ENCODE peak calls at places on chromosomes 4 and X, in nine cellular contexts. H is ACHN; R is cardiac muscle cell; Q is D341Med; M is HT1080; T is mucosa of descending colon; V is stimulated activated CD8-positive, alpha-beta memory T cell treated with anti-CD3 and anti-CD28 coated beads, Interleukin-2, amount 100 ng/mL, for 48 hours; J is substantia nigra; S is MCF 10A. A is an unnamed sample.

GRCh38 chr4:182297659-182298058 is 54.5 kb downstream of the TENM3 start:
- DNase-seq in R (peak), Q (no peak), M (peak), S (peak), H (peak), J (no peak), V (no peak), T (no peak), A (no peak)

GRCh38 chr4:147955827-147956565 is 224.1 kb downstream of the ARHGAP10 start:
- DNase-seq in H (no peak), S (no peak), V (no peak), R (no peak), M (no peak), T (no peak), Q (no peak), J (no peak), A (no peak)

GRCh38 chr4:76208005-76208765 is 5.4 kb downstream of the SCARB2 start:
- DNase-seq in H (no peak), J (peak), T (peak), V (no peak), R (peak), M (peak), S (peak), Q (no peak), A (peak)

GRCh38 chr4:20359692-20360091 is 108.0 kb downstream of the SLIT2 start:
- DNase-seq in V (no peak), R (no peak), H (no peak), J (no peak), M (peak), Q (no peak), T (no peak), S (no peak), A (peak)

GRCh38 chr4:36243355-36244256 is 708 bp downstream of the ARAP2 start:
- DNase-seq in T (peak), S (peak), J (peak), R (peak), Q (no peak), M (peak), V (peak), H (peak), A (no peak)

GRCh38 chr4:2416564-2417195 is 1.8 kb downstream of the ZFYVE28 start:
- DNase-seq in J (no peak), Q (no peak), M (no peak), V (no peak), S (no peak), H (no peak), T (peak), R (no peak), A (no peak)

GRCh38 chrX:44431206-44431605 is 87.7 kb upstream of the EFHC2 start:
- DNase-seq in V (no peak), J (no peak), H (peak), Q (no peak), T (no peak), M (peak), S (peak), R (peak), A (peak)

GRCh38 chrX:150575415-150575814 is 7.0 kb downstream of the MTM1 start:
- DNase-seq in H (no peak), J (no peak), T (no peak), V (peak), S (peak), M (peak), Q (no peak), R (peak), A (peak)

GRCh38 chr4:19293080-19293479 is 958.6 kb upstream of the SLIT2 start:
- DNase-seq in M (no peak), R (no peak), H (no peak), V (no peak), Q (no peak), S (no peak), T (no peak), J (no peak), A (no peak)

GRCh38 chrX:3052864-3053263 is 11.6 kb downstream of the ARSF start:
- DNase-seq in M (no peak), S (no peak), R (no peak), T (no peak), H (no peak), Q (no peak), J (peak), V (no peak), A (no peak)

GRCh38 chrX:724256-724655 is 93.7 kb downstream of the SHOX start:
- DNase-seq in R (peak), V (no peak), J (no peak), Q (no peak), T (no peak), M (no peak), H (no peak), S (no peak), A (no peak)

GRCh38 chr4:169079942-169080827 is 70.1 kb upstream of the CBR4 start:
- DNase-seq in J (no peak), R (peak), T (no peak), S (peak), H (peak), Q (no peak), M (peak), V (peak), A (peak)

GRCh38 chr4:188660796-188661195 is 521.6 kb downstream of the TRIML1 start:
- DNase-seq in T (no peak), Q (no peak), R (no peak), M (no peak), S (no peak), H (no peak), V (no peak), J (peak), A (no peak)

GRCh38 chr4:93407493-93408275 is 420.9 kb upstream of the ATOH1 start:
- DNase-seq in S (no peak), M (no peak), R (no peak), T (no peak), J (no peak), H (no peak), Q (no peak), V (no peak), A (no peak)

GRCh38 chr4:19514276-19515070 is 737.2 kb upstream of the SLIT2 start:
- DNase-seq in H (no peak), J (no peak), V (no peak), M (no peak), S (no peak), T (no peak), R (peak), Q (no peak), A (no peak)

GRCh38 chr4:87489678-87490077 is 39.5 kb downstream of the SPARCL1 start:
- DNase-seq in J (no peak), T (no peak), Q (no peak), V (no peak), S (no peak), R (peak), M (no peak), H (no peak), A (no peak)

GRCh38 chr4:109172301-109172700 is 130.2 kb downstream of the COL25A1 start:
- DNase-seq in Q (no peak), T (no peak), V (no peak), M (no peak), J (no peak), R (no peak), S (no peak), H (no peak), A (no peak)

GRCh38 chrX:120125444-120125843 is 9.7 kb upstream of the RHOXF1 start:
- DNase-seq in M (no peak), H (no peak), Q (no peak), T (no peak), R (peak), S (no peak), V (no peak), J (no peak), A (no peak)

GRCh38 chrX:34631826-34632225 is 25.3 kb downstream of the TMEM47 start:
- DNase-seq in H (no peak), M (no peak), S (no peak), Q (no peak), T (no peak), R (peak), V (no peak), J (no peak), A (no peak)

GRCh38 chr4:148443550-148444295 is 1.5 kb upstream of the NR3C2 start:
- DNase-seq in V (peak), M (no peak), S (no peak), R (no peak), T (peak), H (no peak), Q (peak), J (no peak), A (no peak)

GRCh38 chr4:159077702-159078495 is 25.0 kb upstream of the RAPGEF2 start:
- DNase-seq in M (no peak), J (no peak), Q (no peak), H (no peak), V (no peak), R (peak), T (no peak), S (peak), A (peak)

GRCh38 chrX:30995060-30995700 is 76.7 kb downstream of the FTHL17 start:
- DNase-seq in R (no peak), S (no peak), Q (no peak), J (no peak), V (no peak), H (no peak), T (no peak), M (no peak), A (no peak)

GRCh38 chr4:176611954-176612353 is 180.8 kb downstream of the VEGFC start:
- DNase-seq in J (no peak), S (no peak), M (peak), V (no peak), R (no peak), Q (no peak), T (no peak), H (no peak), A (no peak)

GRCh38 chrX:151789179-151789800 is 54.7 kb downstream of the CNGA2 start:
- DNase-seq in S (peak), T (peak), J (no peak), H (peak), M (peak), Q (no peak), V (no peak), R (peak), A (peak)

GRCh38 chr4:121370729-121371325 is 10.0 kb downstream of the QRFPR start:
- DNase-seq in H (peak), V (peak), Q (peak), J (peak), R (peak), S (peak), M (peak), T (no peak), A (peak)

GRCh38 chrX:27674491-27674890 is 84.3 kb downstream of the DCAF8L2 start:
- DNase-seq in M (no peak), R (no peak), V (no peak), T (no peak), J (no peak), S (peak), Q (no peak), H (no peak), A (no peak)

GRCh38 chrX:73577368-73577767 is 14.4 kb downstream of the CHIC1 start:
- DNase-seq in R (peak), V (no peak), M (peak), J (peak), H (peak), Q (no peak), S (peak), T (no peak), A (peak)

GRCh38 chr4:113410686-113411085 is 350.9 kb downstream of the CAMK2D start:
- DNase-seq in H (no peak), Q (no peak), J (no peak), V (no peak), R (no peak), T (no peak), M (no peak), S (no peak), A (no peak)

GRCh38 chrX:150692837-150693781 is at the start of gene MTMR1:
- DNase-seq in H (peak), S (no peak), T (peak), J (no peak), R (no peak), M (no peak), Q (peak), V (peak), A (peak)

GRCh38 chr4:104752337-104752736 is 257.6 kb upstream of the CXXC4 start:
- DNase-seq in S (no peak), T (no peak), J (no peak), R (no peak), M (no peak), H (no peak), V (no peak), Q (no peak), A (no peak)

GRCh38 chr4:103786593-103786992 is 66.8 kb upstream of the TACR3 start:
- DNase-seq in H (no peak), S (no peak), M (no peak), V (no peak), T (no peak), Q (no peak), J (no peak), R (no peak), A (no peak)

GRCh38 chrX:24395775-24396174 is 35.3 kb downstream of the SUPT20HL1 start:
- DNase-seq in T (no peak), S (peak), H (peak), M (peak), V (no peak), Q (peak), J (peak), R (peak), A (peak)

GRCh38 chrX:106201502-106202178 is 33.5 kb downstream of the PWWP3B start:
- DNase-seq in M (no peak), J (no peak), V (no peak), R (no peak), T (no peak), Q (no peak), S (no peak), H (no peak), A (no peak)

GRCh38 chr4:98203406-98204235 is 57.6 kb upstream of the RAP1GDS1 start:
- DNase-seq in J (no peak), R (no peak), H (no peak), V (no peak), T (no peak), Q (no peak), S (no peak), M (no peak), A (no peak)

GRCh38 chr4:11876104-11876503 is 447.4 kb upstream of the HS3ST1 start:
- DNase-seq in H (no peak), R (no peak), J (no peak), S (no peak), M (no peak), T (no peak), Q (no peak), V (no peak), A (no peak)

GRCh38 chr4:13588954-13589353 is 38.6 kb downstream of the BOD1L1 start:
- DNase-seq in V (no peak), T (no peak), S (no peak), H (no peak), R (no peak), J (no peak), M (no peak), Q (no peak), A (no peak)

GRCh38 chr4:159097144-159097543 is 5.7 kb upstream of the RAPGEF2 start:
- DNase-seq in R (no peak), T (no peak), V (no peak), Q (no peak), H (no peak), S (no peak), M (no peak), J (no peak), A (no peak)

GRCh38 chr4:10554694-10555093 is 97.5 kb upstream of the ZNF518B start:
- DNase-seq in R (peak), H (peak), J (peak), S (peak), T (no peak), M (peak), Q (peak), V (no peak), A (peak)

GRCh38 chrX:137031517-137032377 is 2.0 kb downstream of the GPR101 start:
- DNase-seq in Q (peak), J (no peak), T (peak), H (peak), V (peak), S (peak), M (peak), R (peak), A (no peak)